ENCODE peak calls at places on chromosomes 4 and X, in six cellular contexts. One of them, this sample, is unnamed.

GRCh38 chr4:108115168-108115526 is 53.6 kb downstream of the LEF1 start:
- DNase-seq in HepG2: no peak
- DNase-seq in left ventricle myocardium inferior: no peak
- DNase-seq in K562: no peak
- DNase-seq in SJCRH30: no peak
- DNase-seq in PC-9: no peak
- DNase-seq in this sample: no peak

GRCh38 chr4:15736514-15737050 is 33.7 kb downstream of the BST1 start:
- DNase-seq in HepG2: no peak
- DNase-seq in left ventricle myocardium inferior: no peak
- DNase-seq in K562: no peak
- DNase-seq in SJCRH30: no peak
- DNase-seq in PC-9: no peak
- DNase-seq in this sample: peak; percentile 100

GRCh38 chr4:186813377-186814068 is 89.9 kb upstream of the FAT1 start:
- DNase-seq in HepG2: no peak
- DNase-seq in left ventricle myocardium inferior: no peak
- DNase-seq in K562: no peak
- DNase-seq in SJCRH30: no peak
- DNase-seq in PC-9: no peak
- DNase-seq in this sample: no peak

GRCh38 chr4:2689825-2690700 is 66.1 kb downstream of the TNIP2 start:
- DNase-seq in HepG2: no peak
- DNase-seq in left ventricle myocardium inferior: no peak
- DNase-seq in K562: no peak
- DNase-seq in SJCRH30: no peak
- DNase-seq in PC-9: no peak
- DNase-seq in this sample: no peak

GRCh38 chr4:8373270-8373972 is 67.1 kb downstream of the ACOX3 start:
- DNase-seq in HepG2: no peak
- DNase-seq in left ventricle myocardium inferior: no peak
- DNase-seq in K562: no peak
- DNase-seq in SJCRH30: no peak
- DNase-seq in PC-9: no peak
- DNase-seq in this sample: no peak

GRCh38 chr4:73257995-73258667 is 467 bp downstream of the ANKRD17 start:
- DNase-seq in HepG2: peak; percentile 53
- DNase-seq in left ventricle myocardium inferior: no peak
- DNase-seq in K562: peak; percentile 75
- DNase-seq in SJCRH30: peak; percentile 51
- DNase-seq in PC-9: no peak
- DNase-seq in this sample: peak; percentile 5

GRCh38 chr4:955931-956381 is 17.4 kb downstream of the DGKQ start:
- DNase-seq in HepG2: no peak
- DNase-seq in left ventricle myocardium inferior: no peak
- DNase-seq in K562: no peak
- DNase-seq in SJCRH30: no peak
- DNase-seq in PC-9: no peak
- DNase-seq in this sample: no peak

GRCh38 chrX:39896951-39897740 is 200.6 kb downstream of the BCOR start:
- DNase-seq in HepG2: peak; percentile 24
- DNase-seq in left ventricle myocardium inferior: peak; percentile 37
- DNase-seq in K562: no peak
- DNase-seq in SJCRH30: peak; percentile 86
- DNase-seq in PC-9: no peak
- DNase-seq in this sample: peak; percentile 63

GRCh38 chrX:113962338-113962737 is 621.5 kb upstream of the HTR2C start:
- DNase-seq in HepG2: no peak
- DNase-seq in left ventricle myocardium inferior: no peak
- DNase-seq in K562: no peak
- DNase-seq in SJCRH30: no peak
- DNase-seq in PC-9: no peak
- DNase-seq in this sample: no peak

GRCh38 chr4:6565691-6566431 is 9.1 kb upstream of the MAN2B2 start:
- DNase-seq in HepG2: no peak
- DNase-seq in left ventricle myocardium inferior: no peak
- DNase-seq in K562: no peak
- DNase-seq in SJCRH30: no peak
- DNase-seq in PC-9: no peak
- DNase-seq in this sample: peak; percentile 61

GRCh38 chrX:32530802-32531403 is 680.4 kb downstream of the DMD start:
- DNase-seq in HepG2: peak; percentile 21
- DNase-seq in left ventricle myocardium inferior: no peak
- DNase-seq in K562: peak; percentile 49
- DNase-seq in SJCRH30: peak; percentile 24
- DNase-seq in PC-9: peak; percentile 0
- DNase-seq in this sample: peak; percentile 11

GRCh38 chr4:154348657-154349056 is 142.9 kb downstream of the DCHS2 start:
- DNase-seq in HepG2: peak; percentile 1
- DNase-seq in left ventricle myocardium inferior: no peak
- DNase-seq in K562: peak; percentile 25
- DNase-seq in SJCRH30: no peak
- DNase-seq in PC-9: no peak
- DNase-seq in this sample: no peak

GRCh38 chr4:140744421-140744820 is 11.8 kb downstream of the TBC1D9 start:
- DNase-seq in HepG2: no peak
- DNase-seq in left ventricle myocardium inferior: no peak
- DNase-seq in K562: no peak
- DNase-seq in SJCRH30: no peak
- DNase-seq in PC-9: no peak
- DNase-seq in this sample: no peak

GRCh38 chrX:55908685-55909212 is 191.2 kb downstream of the RRAGB start:
- DNase-seq in HepG2: no peak
- DNase-seq in left ventricle myocardium inferior: no peak
- DNase-seq in K562: no peak
- DNase-seq in SJCRH30: no peak
- DNase-seq in PC-9: peak; percentile 29
- DNase-seq in this sample: no peak

GRCh38 chrX:2336181-2336580 is 164.6 kb downstream of the DHRSX start:
- DNase-seq in HepG2: no peak
- DNase-seq in left ventricle myocardium inferior: no peak
- DNase-seq in K562: no peak
- DNase-seq in SJCRH30: no peak
- DNase-seq in PC-9: no peak
- DNase-seq in this sample: no peak

GRCh38 chr4:85952982-85953650 is 406.7 kb downstream of the MAPK10 start:
- DNase-seq in HepG2: no peak
- DNase-seq in left ventricle myocardium inferior: no peak
- DNase-seq in K562: no peak
- DNase-seq in SJCRH30: no peak
- DNase-seq in PC-9: no peak
- DNase-seq in this sample: no peak

GRCh38 chr4:157172011-157172410 is 48.5 kb upstream of the GRIA2 start:
- DNase-seq in HepG2: no peak
- DNase-seq in left ventricle myocardium inferior: no peak
- DNase-seq in K562: no peak
- DNase-seq in SJCRH30: no peak
- DNase-seq in PC-9: no peak
- DNase-seq in this sample: peak; percentile 9

GRCh38 chrX:115330498-115331138 is 41.1 kb downstream of the LUZP4 start:
- DNase-seq in HepG2: peak; percentile 36
- DNase-seq in left ventricle myocardium inferior: no peak
- DNase-seq in K562: peak; percentile 59
- DNase-seq in SJCRH30: peak; percentile 78
- DNase-seq in PC-9: peak; percentile 57
- DNase-seq in this sample: peak; percentile 20

GRCh38 chrX:154968353-154968752 is 54.2 kb downstream of the F8 start:
- DNase-seq in HepG2: no peak
- DNase-seq in left ventricle myocardium inferior: no peak
- DNase-seq in K562: no peak
- DNase-seq in SJCRH30: no peak
- DNase-seq in PC-9: no peak
- DNase-seq in this sample: no peak

GRCh38 chr4:101347267-101347556 is at the start of gene PPP3CA:
- DNase-seq in HepG2: no peak
- DNase-seq in left ventricle myocardium inferior: no peak
- DNase-seq in K562: no peak
- DNase-seq in SJCRH30: no peak
- DNase-seq in PC-9: no peak
- DNase-seq in this sample: no peak

GRCh38 chr4:19177616-19178015 is 1074.1 kb upstream of the SLIT2 start:
- DNase-seq in HepG2: no peak
- DNase-seq in left ventricle myocardium inferior: no peak
- DNase-seq in K562: no peak
- DNase-seq in SJCRH30: no peak
- DNase-seq in PC-9: no peak
- DNase-seq in this sample: no peak

GRCh38 chr4:123468479-123469031 is 72.0 kb downstream of the SPRY1 start:
- DNase-seq in HepG2: no peak
- DNase-seq in left ventricle myocardium inferior: no peak
- DNase-seq in K562: no peak
- DNase-seq in SJCRH30: no peak
- DNase-seq in PC-9: no peak
- DNase-seq in this sample: no peak

GRCh38 chr4:105715692-105716278 is 7.2 kb downstream of the GSTCD start:
- DNase-seq in HepG2: peak; percentile 28
- DNase-seq in left ventricle myocardium inferior: no peak
- DNase-seq in K562: peak; percentile 28
- DNase-seq in SJCRH30: no peak
- DNase-seq in PC-9: no peak
- DNase-seq in this sample: peak; percentile 27

GRCh38 chr4:78152795-78153194 is 95.7 kb downstream of the FRAS1 start:
- DNase-seq in HepG2: no peak
- DNase-seq in left ventricle myocardium inferior: no peak
- DNase-seq in K562: no peak
- DNase-seq in SJCRH30: no peak
- DNase-seq in PC-9: no peak
- DNase-seq in this sample: no peak

GRCh38 chr4:142846729-142847606 is 867 bp upstream of the INPP4B start:
- DNase-seq in HepG2: peak; percentile 10
- DNase-seq in left ventricle myocardium inferior: peak; percentile 30
- DNase-seq in K562: peak; percentile 6
- DNase-seq in SJCRH30: no peak
- DNase-seq in PC-9: peak; percentile 73
- DNase-seq in this sample: peak; percentile 33

GRCh38 chr4:171583790-171584189 is 229.4 kb upstream of the GALNTL6 start:
- DNase-seq in HepG2: no peak
- DNase-seq in left ventricle myocardium inferior: no peak
- DNase-seq in K562: no peak
- DNase-seq in SJCRH30: no peak
- DNase-seq in PC-9: no peak
- DNase-seq in this sample: no peak

DNA sequence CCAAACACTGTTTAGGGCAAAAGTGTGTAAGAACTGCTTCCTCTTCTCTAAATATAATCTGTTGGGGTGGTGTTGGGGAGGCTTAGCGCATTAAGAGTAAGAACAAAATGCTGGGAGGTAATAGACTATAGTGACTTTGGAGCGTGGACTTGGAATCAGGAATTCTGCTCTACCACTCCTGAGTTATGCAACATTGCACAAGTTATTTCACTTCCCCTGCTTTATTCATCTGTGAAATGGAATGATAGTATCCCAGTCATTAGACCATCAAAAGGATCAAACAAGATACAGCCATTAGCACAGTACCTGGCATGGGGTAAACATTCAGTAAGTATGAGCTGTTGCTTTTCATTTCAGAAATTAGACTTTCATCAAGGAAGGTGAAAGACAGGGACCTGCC is 58.7 kb downstream of the IGFBP7 start:
- DNase-seq in HepG2: no peak
- DNase-seq in left ventricle myocardium inferior: no peak
- DNase-seq in K562: no peak
- DNase-seq in SJCRH30: no peak
- DNase-seq in PC-9: no peak
- DNase-seq in this sample: no peak
- H3K4me1 ChIP-seq in HepG2: no peaks in the 10 kb centered on the region
- H3K4me1 ChIP-seq in left ventricle myocardium inferior: peaks cover 98% of the 10 kb centered on the region
- H3K4me1 ChIP-seq in K562: no peaks in the 10 kb centered on the region
- H3K4me1 ChIP-seq in SJCRH30: no peaks in the 10 kb centered on the region
- H3K4me1 ChIP-seq in PC-9: peaks cover 7% of the 10 kb centered on the region
- H3K4me1 ChIP-seq in this sample: peaks cover 13% of the 10 kb centered on the region

GRCh38 chrX:7131621-7132020 is 15.9 kb upstream of the STS start:
- DNase-seq in HepG2: no peak
- DNase-seq in left ventricle myocardium inferior: no peak
- DNase-seq in K562: no peak
- DNase-seq in SJCRH30: no peak
- DNase-seq in PC-9: no peak
- DNase-seq in this sample: no peak
- H3K4me1 ChIP-seq in HepG2: peaks cover 31% of the 10 kb centered on the region
- H3K4me1 ChIP-seq in left ventricle myocardium inferior: peaks cover 22% of the 10 kb centered on the region
- H3K4me1 ChIP-seq in K562: peaks cover 13% of the 10 kb centered on the region
- H3K4me1 ChIP-seq in SJCRH30: peaks cover 17% of the 10 kb centered on the region
- H3K4me1 ChIP-seq in PC-9: peaks cover 50% of the 10 kb centered on the region
- H3K4me1 ChIP-seq in this sample: peaks cover 8% of the 10 kb centered on the region

GRCh38 chr4:155692361-155692760 is 25.7 kb downstream of the GUCY1A1 start:
- DNase-seq in HepG2: no peak
- DNase-seq in left ventricle myocardium inferior: no peak
- DNase-seq in K562: no peak
- DNase-seq in SJCRH30: no peak
- DNase-seq in PC-9: no peak
- DNase-seq in this sample: no peak

GRCh38 chr4:155690044-155690837 is 23.6 kb downstream of the GUCY1A1 start:
- DNase-seq in HepG2: no peak
- DNase-seq in left ventricle myocardium inferior: no peak
- DNase-seq in K562: no peak
- DNase-seq in SJCRH30: no peak
- DNase-seq in PC-9: no peak
- DNase-seq in this sample: no peak

GRCh38 chr4:155694100-155694785 is 27.6 kb downstream of the GUCY1A1 start:
- DNase-seq in HepG2: no peak
- DNase-seq in left ventricle myocardium inferior: no peak
- DNase-seq in K562: no peak
- DNase-seq in SJCRH30: no peak
- DNase-seq in PC-9: no peak
- DNase-seq in this sample: no peak

GRCh38 chr4:155696226-155696625 is 29.6 kb downstream of the GUCY1A1 start:
- DNase-seq in HepG2: no peak
- DNase-seq in left ventricle myocardium inferior: no peak
- DNase-seq in K562: no peak
- DNase-seq in SJCRH30: no peak
- DNase-seq in PC-9: no peak
- DNase-seq in this sample: no peak

DNA sequence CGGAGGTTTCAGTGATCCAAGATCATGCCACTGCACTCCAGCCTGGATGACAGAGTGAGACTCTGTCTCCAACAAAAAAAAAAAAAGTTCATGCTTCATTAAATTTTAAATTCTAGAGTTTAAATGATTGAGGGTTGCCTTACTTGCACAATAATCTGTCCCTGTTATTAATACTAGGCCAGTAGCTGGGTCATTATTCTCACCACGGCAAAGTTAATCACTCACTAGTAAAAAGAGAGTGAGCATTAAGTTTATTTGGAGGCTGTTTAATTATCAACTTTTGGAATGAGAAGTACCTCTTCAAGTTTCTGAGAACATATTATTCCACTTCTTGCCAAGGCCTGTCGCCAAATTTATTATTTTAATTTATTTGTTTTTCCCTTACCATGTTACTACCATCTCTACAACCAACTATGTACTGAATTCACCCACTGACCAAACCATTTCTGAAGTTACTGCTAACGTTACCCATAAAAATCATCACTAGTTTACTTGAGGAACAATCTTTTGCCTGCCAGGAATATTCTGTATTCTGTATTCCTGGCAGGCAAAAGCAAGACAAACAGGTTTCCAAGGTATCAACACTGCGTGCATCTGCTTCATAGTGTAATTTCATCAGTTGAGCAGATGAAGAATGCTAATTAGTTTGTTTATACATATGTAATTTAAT is 26.5 kb downstream of the GUCY1A1 start:
- DNase-seq in HepG2: no peak
- DNase-seq in left ventricle myocardium inferior: no peak
- DNase-seq in K562: no peak
- DNase-seq in SJCRH30: no peak
- DNase-seq in PC-9: no peak
- DNase-seq in this sample: no peak
- H3K4me1 ChIP-seq in HepG2: no peaks in the 10 kb centered on the region
- H3K4me1 ChIP-seq in left ventricle myocardium inferior: peaks cover 83% of the 10 kb centered on the region
- H3K4me1 ChIP-seq in K562: no peaks in the 10 kb centered on the region
- H3K4me1 ChIP-seq in SJCRH30: no peaks in the 10 kb centered on the region
- H3K4me1 ChIP-seq in PC-9: no peaks in the 10 kb centered on the region
- H3K4me1 ChIP-seq in this sample: no peaks in the 10 kb centered on the region

GRCh38 chr4:38132140-38132673 is 172.0 kb downstream of the PTTG2 start:
- DNase-seq in HepG2: no peak
- DNase-seq in left ventricle myocardium inferior: no peak
- DNase-seq in K562: no peak
- DNase-seq in SJCRH30: peak; percentile 90
- DNase-seq in PC-9: no peak
- DNase-seq in this sample: peak; percentile 97
- H3K4me1 ChIP-seq in HepG2: peaks cover 89% of the 10 kb centered on the region
- H3K4me1 ChIP-seq in left ventricle myocardium inferior: peaks cover 52% of the 10 kb centered on the region
- H3K4me1 ChIP-seq in K562: peaks cover 3% of the 10 kb centered on the region
- H3K4me1 ChIP-seq in SJCRH30: peaks cover 45% of the 10 kb centered on the region
- H3K4me1 ChIP-seq in PC-9: no peaks in the 10 kb centered on the region
- H3K4me1 ChIP-seq in this sample: peaks cover 29% of the 10 kb centered on the region